ENCODE peak calls at places on chromosomes 5 and 9, in six cellular contexts. A is CD8-positive, alpha-beta T cell; P is epithelial cell of esophagus; C is A549; G is GM10248; X is Panc1. K is an unnamed sample.

GRCh38 chr5:150155258-150156032 is at the start of gene PDGFRB:
- DNase-seq in A (peak), P (peak), C (no peak), G (peak), X (no peak), K (no peak)

GRCh38 chr9:13358128-13358527 is 78.6 kb upstream of the MPDZ start:
- DNase-seq in A (no peak), P (peak), C (no peak), G (no peak), X (no peak), K (no peak)

GRCh38 chr9:129886226-129887174 is 51.2 kb downstream of the USP20 start:
- DNase-seq in A (peak), P (peak), C (no peak), G (no peak), X (no peak), K (no peak)

GRCh38 chr5:151686673-151687378 is at the start of gene SPARC:
- DNase-seq in A (no peak), P (peak), C (no peak), G (peak), X (no peak), K (peak)

GRCh38 chr9:13140843-13141592 is 138.5 kb downstream of the MPDZ start:
- DNase-seq in A (no peak), P (no peak), C (no peak), G (no peak), X (no peak), K (no peak)

GRCh38 chr9:137485343-137486140 is 26.4 kb upstream of the NSMF start:
- DNase-seq in A (no peak), P (peak), C (no peak), G (no peak), X (no peak), K (no peak)

GRCh38 chr5:138700581-138701362 is 52.5 kb upstream of the CTNNA1 start:
- DNase-seq in A (no peak), P (no peak), C (no peak), G (no peak), X (no peak), K (no peak)

GRCh38 chr5:173644700-173645436 is 28.4 kb upstream of the BOD1 start:
- DNase-seq in A (no peak), P (no peak), C (no peak), G (no peak), X (no peak), K (no peak)

GRCh38 chr9:71756753-71757152 is 11.6 kb downstream of the CEMIP2 start:
- DNase-seq in A (no peak), P (no peak), C (no peak), G (no peak), X (no peak), K (no peak)

GRCh38 chr9:93662952-93663572 is 86.7 kb downstream of the PHF2 start:
- DNase-seq in A (no peak), P (no peak), C (no peak), G (no peak), X (no peak), K (no peak)

GRCh38 chr5:62143268-62144229 is 162.5 kb upstream of the KIF2A start:
- DNase-seq in A (no peak), P (peak), C (no peak), G (no peak), X (no peak), K (no peak)

GRCh38 chr5:54457094-54457531 is 1.6 kb downstream of the HSPB3 start:
- DNase-seq in A (no peak), P (peak), C (peak), G (no peak), X (no peak), K (no peak)

GRCh38 chr5:154260224-154260859 is 69.8 kb downstream of the GALNT10 start:
- DNase-seq in A (no peak), P (no peak), C (no peak), G (no peak), X (no peak), K (no peak)

GRCh38 chr5:177040814-177041410 is 18.4 kb downstream of the ZNF346 start:
- DNase-seq in A (no peak), P (peak), C (no peak), G (no peak), X (no peak), K (no peak)

GRCh38 chr9:107489144-107489673 is 360 bp downstream of the KLF4 start:
- DNase-seq in A (no peak), P (no peak), C (no peak), G (no peak), X (no peak), K (peak)

GRCh38 chr5:7087719-7088297 is 308.1 kb upstream of the ADCY2 start:
- DNase-seq in A (no peak), P (no peak), C (no peak), G (no peak), X (no peak), K (no peak)
- TF ChIP-seq CTCF in A (no peak), P (no peak), C (no peak), G (no peak), X (no peak), K (no peak)

GRCh38 chr5:25060575-25060974 is 415.8 kb upstream of the CDH10 start:
- DNase-seq in A (no peak), P (no peak), C (no peak), G (no peak), X (no peak), K (no peak)
- TF ChIP-seq CTCF in A (no peak), P (no peak), C (no peak), G (no peak), X (no peak), K (no peak)

DNA sequence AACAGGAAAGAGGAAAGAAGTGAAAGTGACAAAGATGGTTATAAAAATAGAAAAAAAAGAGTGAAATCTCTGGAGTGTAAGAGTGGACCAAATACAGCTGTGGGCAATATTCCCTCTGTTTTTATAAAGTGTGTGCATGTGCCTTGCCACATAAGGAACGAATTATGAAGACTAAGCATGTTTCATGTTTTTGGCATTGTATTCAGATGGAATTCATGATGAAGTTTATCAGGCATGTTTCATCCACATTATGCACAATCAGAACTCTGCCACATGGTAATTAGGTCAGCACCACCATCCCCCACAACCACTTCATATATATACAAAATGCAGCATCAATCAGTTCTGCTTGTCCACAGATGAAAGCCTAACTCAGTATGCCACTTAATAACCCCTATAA is 348.0 kb downstream of the ZNF608 start:
- DNase-seq in A (no peak), P (no peak), C (no peak), G (no peak), X (no peak), K (no peak)
- TF ChIP-seq CTCF in A (no peak), P (no peak), C (no peak), G (no peak), X (no peak), K (no peak)

GRCh38 chr5:2748841-2749513 is 2.5 kb downstream of the IRX2 start:
- DNase-seq in A (no peak), P (peak), C (no peak), G (no peak), X (no peak), K (no peak)

GRCh38 chr5:2748180-2748840 is 3.2 kb downstream of the IRX2 start:
- DNase-seq in A (no peak), P (peak), C (no peak), G (no peak), X (no peak), K (no peak)

GRCh38 chr5:2747372-2748179 is 3.9 kb downstream of the IRX2 start:
- DNase-seq in A (no peak), P (peak), C (no peak), G (no peak), X (no peak), K (no peak)

GRCh38 chr5:2744485-2744884 is 7.0 kb downstream of the IRX2 start:
- DNase-seq in A (no peak), P (peak), C (no peak), G (no peak), X (no peak), K (no peak)

GRCh38 chr5:2746642-2747041 is 4.8 kb downstream of the IRX2 start:
- DNase-seq in A (no peak), P (peak), C (no peak), G (no peak), X (no peak), K (no peak)
- TF ChIP-seq CTCF in A (no peak), P (peak), C (peak), G (no peak), X (no peak), K (no peak)

DNA sequence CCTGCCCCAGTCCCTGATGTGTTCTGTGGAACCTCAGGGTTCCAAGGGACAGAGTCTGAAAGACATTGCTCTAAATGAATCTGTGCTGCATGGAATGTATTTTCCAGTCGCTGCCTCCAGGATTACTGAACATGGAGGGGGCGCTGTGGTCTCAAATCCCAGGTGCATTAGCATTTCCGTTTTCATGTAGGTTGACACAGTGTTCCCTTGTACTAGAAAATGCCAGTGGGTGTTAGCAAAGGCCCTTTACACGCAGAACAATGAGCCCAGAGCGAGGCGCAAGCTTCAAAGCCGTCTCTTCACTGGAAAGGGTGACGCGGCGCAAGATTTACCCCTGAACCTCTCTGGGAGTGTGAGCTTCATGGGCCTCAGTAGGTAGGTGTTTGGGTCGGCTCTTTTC is 308.3 kb downstream of the SLIT3 start:
- DNase-seq in A (no peak), P (peak), C (no peak), G (no peak), X (no peak), K (peak)
- TF ChIP-seq CTCF in A (no peak), P (peak), C (peak), G (no peak), X (peak), K (peak)

GRCh38 chr9:110258671-110259070 is 2.4 kb upstream of the TXN start:
- DNase-seq in A (no peak), P (no peak), C (no peak), G (peak), X (no peak), K (no peak)

GRCh38 chr9:110256142-110256391 is 240 bp downstream of the TXN start:
- DNase-seq in A (no peak), P (no peak), C (no peak), G (no peak), X (no peak), K (no peak)

GRCh38 chr9:110256392-110257096 is at the start of gene TXN:
- DNase-seq in A (peak), P (peak), C (peak), G (peak), X (peak), K (peak)

GRCh38 chr9:110257971-110258370 is 1.7 kb upstream of the TXN start:
- DNase-seq in A (no peak), P (no peak), C (no peak), G (no peak), X (no peak), K (no peak)

GRCh38 chr9:110257097-110257955 is 1.0 kb upstream of the TXN start:
- DNase-seq in A (no peak), P (peak), C (no peak), G (peak), X (peak), K (no peak)
- TF ChIP-seq CTCF in A (no peak), P (no peak), C (no peak), G (no peak), X (no peak), K (no peak)

GRCh38 chr5:1005904-1006655 is 2.5 kb upstream of the NKD2 start:
- DNase-seq in A (no peak), P (no peak), C (no peak), G (no peak), X (no peak), K (peak)

GRCh38 chr5:1006656-1007071 is 1.9 kb upstream of the NKD2 start:
- DNase-seq in A (no peak), P (no peak), C (no peak), G (no peak), X (no peak), K (no peak)

GRCh38 chr5:1005362-1005851 is 3.2 kb upstream of the NKD2 start:
- DNase-seq in A (no peak), P (no peak), C (no peak), G (no peak), X (no peak), K (peak)

GRCh38 chr5:1003296-1003937 is 5.2 kb upstream of the NKD2 start:
- DNase-seq in A (no peak), P (peak), C (no peak), G (no peak), X (no peak), K (no peak)

GRCh38 chr5:1004598-1005361 is 3.8 kb upstream of the NKD2 start:
- DNase-seq in A (peak), P (peak), C (peak), G (no peak), X (no peak), K (peak)
- TF ChIP-seq CTCF in A (no peak), P (peak), C (peak), G (peak), X (peak), K (peak)